ENCODE peak calls at places on chromosome 14, in four cellular contexts. P, V, U and L are unnamed samples.
A peak's percentile ranks its signal among the peaks of the same experiment; 100 is the strongest.

GRCh38 chr14:69572634-69573135 is 2.0 kb downstream of the CCDC177 start:
- DNase-seq in P (no peak), V (no peak), U (no peak), L (no peak)

GRCh38 chr14:27881063-27881462 is 885.5 kb upstream of the FOXG1 start:
- DNase-seq in P (no peak), V (no peak), U (no peak), L (no peak)

GRCh38 chr14:104250175-104250574 is 111.8 kb downstream of the KIF26A start:
- DNase-seq in P (no peak), V (peak; percentile 16), U (no peak), L (no peak)

GRCh38 chr14:103130017-103130764 is 6.9 kb downstream of the TNFAIP2 start:
- DNase-seq in P (no peak), V (no peak), U (no peak), L (no peak)

GRCh38 chr14:61602733-61603077 is 92.6 kb upstream of the HIF1A start:
- DNase-seq in P (no peak), V (no peak), U (no peak), L (no peak)

GRCh38 chr14:86625637-86626036 is 1095.7 kb downstream of the FLRT2 start:
- DNase-seq in P (no peak), V (no peak), U (no peak), L (no peak)

GRCh38 chr14:105862581-105863239 is 336.3 kb downstream of the TMEM121 start:
- DNase-seq in P (no peak), V (peak; percentile 12), U (no peak), L (no peak)

GRCh38 chr14:69485261-69485660 is 733 bp downstream of the PLEKHD1 start:
- DNase-seq in P (no peak), V (no peak), U (no peak), L (no peak)

GRCh38 chr14:75561013-75561432 is 17.4 kb upstream of the FLVCR2 start:
- DNase-seq in P (peak; percentile 79), V (peak; percentile 67), U (peak; percentile 30), L (peak; percentile 87)

GRCh38 chr14:48527832-48528231 is 852.4 kb upstream of the MDGA2 start:
- DNase-seq in P (no peak), V (no peak), U (no peak), L (no peak)

GRCh38 chr14:69673578-69674305 is 62.3 kb downstream of the SUSD6 start:
- DNase-seq in P (no peak), V (no peak), U (no peak), L (no peak)

GRCh38 chr14:23153891-23154796 is 29.3 kb downstream of the SLC7A8 start:
- DNase-seq in P (no peak), V (peak; percentile 93), U (no peak), L (no peak)

GRCh38 chr14:70707138-70708038 is 65.7 kb downstream of the TTC9 start:
- DNase-seq in P (peak; percentile 76), V (no peak), U (no peak), L (no peak)

GRCh38 chr14:79597561-79597960 is 613.7 kb downstream of the DIO2 start:
- DNase-seq in P (no peak), V (no peak), U (no peak), L (no peak)

GRCh38 chr14:41606249-41607118 is at the start of gene LRFN5:
- DNase-seq in P (no peak), V (no peak), U (no peak), L (no peak)

GRCh38 chr14:75811136-75811839 is 150.2 kb downstream of the TTLL5 start:
- DNase-seq in P (no peak), V (no peak), U (no peak), L (no peak)

GRCh38 chr14:61321385-61322010 is at the start of gene PRKCH:
- DNase-seq in P (peak; percentile 31), V (peak; percentile 77), U (peak; percentile 64), L (peak; percentile 65)

GRCh38 chr14:83887871-83888270 is 1642.1 kb upstream of the FLRT2 start:
- DNase-seq in P (no peak), V (no peak), U (no peak), L (no peak)

GRCh38 chr14:50045039-50045711 is 71.2 kb downstream of the VCPKMT start:
- DNase-seq in P (peak; percentile 78), V (peak; percentile 95), U (no peak), L (no peak)

GRCh38 chr14:73344304-73344703 is 107.0 kb downstream of the PAPLN start:
- DNase-seq in P (no peak), V (no peak), U (no peak), L (no peak)

GRCh38 chr14:60686865-60687264 is 37.3 kb downstream of the SIX4 start:
- DNase-seq in P (no peak), V (no peak), U (no peak), L (no peak)

GRCh38 chr14:77105554-77105953 is 7.5 kb downstream of the CIPC start:
- DNase-seq in P (no peak), V (no peak), U (no peak), L (no peak)

GRCh38 chr14:47442206-47442605 is 233.2 kb downstream of the MDGA2 start:
- DNase-seq in P (peak; percentile 87), V (no peak), U (no peak), L (no peak)

GRCh38 chr14:63362305-63362914 is 43.7 kb upstream of the GPHB5 start:
- DNase-seq in P (no peak), V (no peak), U (no peak), L (no peak)

GRCh38 chr14:20455355-20456300 is 602 bp downstream of the APEX1 start:
- DNase-seq in P (peak; percentile 69), V (no peak), U (no peak), L (no peak)

GRCh38 chr14:31659278-31659677 is 98.1 kb downstream of the NUBPL start:
- DNase-seq in P (no peak), V (no peak), U (no peak), L (no peak)